ENCODE peak calls at places on chromosomes 1 and 21, in four cellular contexts. One of them, this sample, is unnamed.
A peak's percentile ranks its signal among the peaks of the same experiment; 100 is the strongest.

GRCh38 chr1:37865348-37866119 is 6.1 kb upstream of the MTF1 start:
- DNase-seq in A549: no peak
- DNase-seq in HFF-Myc: peak; percentile 21
- DNase-seq in WTC11: no peak
- DNase-seq in this sample: no peak

GRCh38 chr1:229164836-229165285 is 106.0 kb upstream of the RAB4A start:
- DNase-seq in WTC11: no peak
- DNase-seq in A549: no peak
- DNase-seq in HFF-Myc: no peak
- DNase-seq in this sample: no peak

GRCh38 chr1:91569411-91570104 is 68.9 kb downstream of the CDC7 start:
- DNase-seq in A549: peak; percentile 25
- DNase-seq in WTC11: no peak
- DNase-seq in HFF-Myc: peak; percentile 84
- DNase-seq in this sample: no peak

GRCh38 chr1:171220551-171221175 is 27.6 kb upstream of the FMO1 start:
- DNase-seq in WTC11: peak; percentile 69
- DNase-seq in HFF-Myc: no peak
- DNase-seq in A549: no peak
- DNase-seq in this sample: peak; percentile 48

GRCh38 chr1:79711001-79711431 is 704.5 kb upstream of the ADGRL4 start:
- DNase-seq in HFF-Myc: no peak
- DNase-seq in A549: no peak
- DNase-seq in WTC11: no peak
- DNase-seq in this sample: no peak

GRCh38 chr1:205986291-205986690 is 16.9 kb downstream of the RAB7B start:
- DNase-seq in HFF-Myc: no peak
- DNase-seq in A549: no peak
- DNase-seq in WTC11: no peak
- DNase-seq in this sample: no peak

GRCh38 chr1:232182206-232182605 is 447.7 kb downstream of the SIPA1L2 start:
- DNase-seq in A549: no peak
- DNase-seq in HFF-Myc: no peak
- DNase-seq in WTC11: no peak
- DNase-seq in this sample: no peak

GRCh38 chr1:53896673-53897229 is 2.8 kb downstream of the DIO1 start:
- DNase-seq in WTC11: no peak
- DNase-seq in HFF-Myc: peak; percentile 88
- DNase-seq in A549: no peak
- DNase-seq in this sample: no peak

GRCh38 chr1:109315288-109315687 is 8.5 kb upstream of the MYBPHL start:
- DNase-seq in HFF-Myc: no peak
- DNase-seq in WTC11: no peak
- DNase-seq in A549: no peak
- DNase-seq in this sample: no peak

GRCh38 chr1:222243902-222244301 is 304.0 kb downstream of the HHIPL2 start:
- DNase-seq in HFF-Myc: no peak
- DNase-seq in WTC11: no peak
- DNase-seq in A549: no peak
- DNase-seq in this sample: no peak

GRCh38 chr1:186225089-186225488 is 150.0 kb downstream of the TPR start:
- DNase-seq in WTC11: no peak
- DNase-seq in A549: no peak
- DNase-seq in HFF-Myc: no peak
- DNase-seq in this sample: no peak

GRCh38 chr1:224897501-224897900 is 32.0 kb upstream of the DNAH14 start:
- DNase-seq in HFF-Myc: no peak
- DNase-seq in A549: no peak
- DNase-seq in WTC11: no peak
- DNase-seq in this sample: no peak

GRCh38 chr1:9211291-9211811 is 23.2 kb upstream of the H6PD start:
- DNase-seq in HFF-Myc: no peak
- DNase-seq in WTC11: no peak
- DNase-seq in A549: no peak
- DNase-seq in this sample: no peak

GRCh38 chr21:45054162-45054926 is 20.0 kb upstream of the ADARB1 start:
- DNase-seq in A549: no peak
- DNase-seq in WTC11: no peak
- DNase-seq in HFF-Myc: no peak
- DNase-seq in this sample: no peak

GRCh38 chr1:163162281-163162937 is 40.3 kb downstream of the RGS5 start:
- DNase-seq in A549: no peak
- DNase-seq in WTC11: no peak
- DNase-seq in HFF-Myc: no peak
- DNase-seq in this sample: no peak

GRCh38 chr1:53175302-53175913 is 21.2 kb upstream of the CPT2 start:
- DNase-seq in A549: no peak
- DNase-seq in WTC11: no peak
- DNase-seq in HFF-Myc: no peak
- DNase-seq in this sample: no peak

GRCh38 chr1:184754479-184755225 is at the start of gene EDEM3:
- DNase-seq in HFF-Myc: peak; percentile 99
- DNase-seq in A549: peak; percentile 98
- DNase-seq in WTC11: peak; percentile 99
- DNase-seq in this sample: peak; percentile 97

GRCh38 chr1:91844862-91845528 is 41.0 kb downstream of the TGFBR3 start:
- DNase-seq in A549: peak; percentile 62
- DNase-seq in WTC11: no peak
- DNase-seq in HFF-Myc: peak; percentile 75
- DNase-seq in this sample: no peak

GRCh38 chr1:204321665-204322064 is 38.1 kb downstream of the PLEKHA6 start:
- DNase-seq in A549: no peak
- DNase-seq in WTC11: no peak
- DNase-seq in HFF-Myc: no peak
- DNase-seq in this sample: no peak

DNA sequence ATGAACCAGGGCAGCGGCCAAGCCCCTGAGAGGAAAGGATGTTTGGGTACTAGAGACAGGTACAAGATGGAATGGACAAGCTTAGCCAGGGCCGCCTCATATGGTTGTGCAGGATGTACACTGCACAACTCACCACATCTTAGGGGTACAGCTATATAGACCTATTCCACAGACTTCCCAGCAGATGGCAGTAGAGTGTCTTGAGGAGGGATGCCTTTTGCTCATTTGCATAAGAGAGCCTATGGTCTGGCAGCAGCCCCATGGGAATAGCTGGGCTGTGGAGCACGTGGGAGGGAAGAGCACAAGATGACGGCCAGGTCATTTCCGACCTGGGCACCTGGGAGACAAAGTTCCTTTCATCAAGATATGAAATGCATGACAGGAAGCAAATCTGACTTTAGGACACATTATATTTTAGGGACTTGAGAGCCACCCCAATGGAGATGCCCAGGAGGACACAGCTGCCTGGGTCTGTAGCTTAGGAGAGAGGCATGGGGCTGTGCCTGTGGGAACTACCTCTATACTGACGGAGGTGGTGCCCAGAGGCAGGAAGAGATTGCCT is 215.5 kb downstream of the KCNJ6 start:
- DNase-seq in HFF-Myc: peak; percentile 83
- DNase-seq in WTC11: peak; percentile 46
- DNase-seq in A549: peak; percentile 63
- DNase-seq in this sample: peak; percentile 81
- TF ChIP-seq CTCF in HFF-Myc: peak; percentile 75
- TF ChIP-seq CTCF in WTC11: peak; percentile 57
- TF ChIP-seq CTCF in A549: peak; percentile 54
- TF ChIP-seq CTCF in this sample: peak; percentile 82

GRCh38 chr1:3856923-3857790 is at the start of the genes CEP104 and DFFB:
- DNase-seq in A549: peak; percentile 96
- DNase-seq in WTC11: peak; percentile 96
- DNase-seq in HFF-Myc: peak; percentile 46
- DNase-seq in this sample: peak; percentile 93
- TF ChIP-seq CTCF in A549: peak; percentile 36
- TF ChIP-seq CTCF in WTC11: no peak
- TF ChIP-seq CTCF in HFF-Myc: no peak
- TF ChIP-seq CTCF in this sample: no peak

DNA sequence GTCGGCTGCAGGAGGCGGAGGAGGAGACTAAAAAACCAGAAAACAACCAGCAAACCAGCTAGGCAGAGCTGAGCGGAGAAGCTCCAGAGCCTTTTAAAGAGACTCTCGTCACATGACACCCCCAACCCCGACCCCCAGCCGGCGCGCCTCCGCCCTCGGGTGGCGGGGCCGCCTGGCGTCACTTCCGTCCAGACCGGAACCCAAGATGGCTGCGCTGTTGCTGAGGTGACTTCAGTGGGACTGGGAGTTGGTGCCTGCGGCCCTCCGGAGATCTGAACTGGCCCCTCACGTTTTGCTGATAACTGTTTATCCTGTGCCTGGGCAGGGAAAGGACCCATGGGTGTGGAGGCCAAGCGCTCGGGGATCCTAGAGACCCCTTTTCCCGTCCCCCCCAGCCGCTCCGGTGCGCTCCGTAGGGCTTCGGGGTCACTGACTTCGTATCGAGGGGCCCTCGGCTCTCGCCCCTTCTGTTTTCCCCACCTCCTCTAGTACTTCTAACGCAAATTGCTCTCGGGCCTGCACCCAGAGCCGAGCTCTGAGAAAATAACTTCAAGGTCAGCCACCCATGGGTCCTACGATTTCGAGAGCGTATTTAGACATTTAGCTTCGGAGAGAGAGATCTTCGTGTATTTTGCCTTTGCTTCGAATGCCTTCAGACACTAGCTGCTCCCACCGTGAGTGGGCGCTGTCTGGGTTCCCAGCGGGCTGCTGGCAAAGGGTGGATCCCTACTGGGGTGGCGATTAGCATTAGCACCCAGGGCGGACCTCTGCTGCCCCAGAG is at the start of gene SDHC:
- DNase-seq in A549: peak; percentile 92
- DNase-seq in WTC11: peak; percentile 91
- DNase-seq in HFF-Myc: peak; percentile 61
- DNase-seq in this sample: peak; percentile 92
- TF ChIP-seq CTCF in A549: no peak
- TF ChIP-seq CTCF in WTC11: no peak
- TF ChIP-seq CTCF in HFF-Myc: peak; percentile 51
- TF ChIP-seq CTCF in this sample: no peak

DNA sequence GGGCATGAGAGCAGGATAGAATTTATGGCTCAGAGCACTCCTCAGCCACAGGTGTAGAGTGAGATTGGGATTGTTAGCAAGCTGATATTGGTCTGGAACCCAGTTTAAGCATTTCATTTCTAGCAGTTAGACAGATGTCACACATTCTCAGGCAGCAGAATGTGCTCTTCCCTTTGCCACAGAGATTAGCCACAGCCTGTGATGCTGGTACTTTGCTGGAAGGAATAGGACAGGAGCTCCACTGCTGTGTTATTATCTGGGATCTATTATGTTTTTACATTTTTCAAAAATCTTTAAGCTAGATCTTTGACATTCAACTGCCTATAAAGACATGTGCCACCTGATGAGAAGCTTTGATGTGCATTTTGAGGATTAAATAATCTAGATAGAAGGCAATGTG is 1044.6 kb downstream of the ADGRL2 start:
- DNase-seq in WTC11: no peak
- DNase-seq in HFF-Myc: no peak
- DNase-seq in A549: no peak
- DNase-seq in this sample: no peak
- TF ChIP-seq CTCF in WTC11: no peak
- TF ChIP-seq CTCF in HFF-Myc: no peak
- TF ChIP-seq CTCF in A549: no peak
- TF ChIP-seq CTCF in this sample: no peak

GRCh38 chr1:88239205-88239604 is 444.9 kb upstream of the PKN2 start:
- DNase-seq in HFF-Myc: no peak
- DNase-seq in WTC11: no peak
- DNase-seq in A549: no peak
- DNase-seq in this sample: no peak
- TF ChIP-seq CTCF in HFF-Myc: no peak
- TF ChIP-seq CTCF in WTC11: no peak
- TF ChIP-seq CTCF in A549: no peak
- TF ChIP-seq CTCF in this sample: no peak

GRCh38 chr1:42730988-42731387 is 9.0 kb downstream of the CLDN19 start:
- DNase-seq in HFF-Myc: no peak
- DNase-seq in WTC11: no peak
- DNase-seq in A549: no peak
- DNase-seq in this sample: no peak
- TF ChIP-seq CTCF in HFF-Myc: no peak
- TF ChIP-seq CTCF in WTC11: no peak
- TF ChIP-seq CTCF in A549: peak; percentile 18
- TF ChIP-seq CTCF in this sample: no peak

GRCh38 chr1:67213164-67213563 is 46.9 kb downstream of the IL23R start:
- DNase-seq in A549: peak; percentile 7
- DNase-seq in WTC11: peak; percentile 17
- DNase-seq in HFF-Myc: no peak
- DNase-seq in this sample: no peak
- TF ChIP-seq CTCF in A549: peak; percentile 22
- TF ChIP-seq CTCF in WTC11: peak; percentile 63
- TF ChIP-seq CTCF in HFF-Myc: peak; percentile 63
- TF ChIP-seq CTCF in this sample: peak; percentile 61

GRCh38 chr1:200043330-200043668 is 15.8 kb downstream of the NR5A2 start:
- DNase-seq in WTC11: no peak
- DNase-seq in A549: no peak
- DNase-seq in HFF-Myc: no peak
- DNase-seq in this sample: no peak
- TF ChIP-seq CTCF in WTC11: no peak
- TF ChIP-seq CTCF in A549: no peak
- TF ChIP-seq CTCF in HFF-Myc: no peak
- TF ChIP-seq CTCF in this sample: no peak

GRCh38 chr1:88612783-88613182 is 71.3 kb upstream of the PKN2 start:
- DNase-seq in A549: no peak
- DNase-seq in WTC11: no peak
- DNase-seq in HFF-Myc: peak; percentile 0
- DNase-seq in this sample: no peak

GRCh38 chr1:88610687-88611086 is 73.4 kb upstream of the PKN2 start:
- DNase-seq in A549: no peak
- DNase-seq in HFF-Myc: no peak
- DNase-seq in WTC11: no peak
- DNase-seq in this sample: no peak

GRCh38 chr1:88612299-88612698 is 71.8 kb upstream of the PKN2 start:
- DNase-seq in A549: no peak
- DNase-seq in WTC11: no peak
- DNase-seq in HFF-Myc: no peak
- DNase-seq in this sample: no peak

GRCh38 chr1:88609051-88609450 is 75.0 kb upstream of the PKN2 start:
- DNase-seq in HFF-Myc: no peak
- DNase-seq in WTC11: no peak
- DNase-seq in A549: no peak
- DNase-seq in this sample: no peak

DNA sequence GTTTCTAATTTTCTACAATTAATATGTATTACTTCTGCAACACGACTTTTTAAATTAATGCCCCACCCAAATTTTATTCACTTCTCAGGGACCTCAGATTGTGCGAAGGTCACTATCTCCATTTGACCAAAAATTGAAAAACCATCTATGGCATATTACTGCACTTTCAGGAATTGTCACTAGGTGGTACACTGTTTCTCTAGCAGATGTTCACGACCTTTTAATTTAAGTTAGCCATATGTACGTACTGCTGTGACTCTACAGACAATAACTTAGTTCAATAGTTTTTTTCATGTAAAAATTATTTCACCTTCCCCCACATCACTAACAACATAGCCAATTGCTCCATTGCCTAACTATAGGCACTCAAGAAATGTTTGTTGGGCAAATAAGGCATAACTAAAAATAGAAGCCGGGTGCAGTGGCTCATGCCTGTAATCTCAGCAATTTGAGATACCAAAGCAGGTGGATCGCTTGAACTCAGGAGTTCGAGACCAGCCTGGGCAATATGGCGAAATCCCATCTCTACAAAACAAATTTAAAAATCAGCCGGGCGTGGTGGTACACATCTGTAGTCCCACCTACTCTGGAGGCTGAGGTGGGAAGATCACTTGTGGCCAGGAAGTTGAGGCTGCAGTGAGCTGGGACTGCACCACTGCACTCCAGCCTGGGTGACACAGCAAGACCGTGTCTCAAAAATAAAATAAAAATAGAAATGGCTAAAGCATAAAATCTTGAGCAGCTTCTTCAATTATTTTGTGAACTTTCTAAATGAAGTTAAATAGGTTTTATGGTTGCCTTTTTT is 75.7 kb upstream of the PKN2 start:
- DNase-seq in WTC11: no peak
- DNase-seq in A549: peak; percentile 21
- DNase-seq in HFF-Myc: peak; percentile 17
- DNase-seq in this sample: no peak
- TF ChIP-seq CTCF in WTC11: no peak
- TF ChIP-seq CTCF in A549: peak; percentile 43
- TF ChIP-seq CTCF in HFF-Myc: peak; percentile 50
- TF ChIP-seq CTCF in this sample: peak; percentile 80